ENCODE peak calls at places on chromosomes 11 and 22, in eight cellular contexts. U is heart right ventricle, Q is cardiac muscle cell, J is PC-9, E is Peyer's patch, D is BE2C, K is Caco-2, R is left lung. S is an unnamed sample. For H3K4me1, the result is how much of the 10 kb centered on the place peaks cover.

GRCh38 chr11:17145972-17146371 is 61.8 kb downstream of the PIK3C2A start:
- DNase-seq in K (no peak), Q (no peak), R (no peak), U (no peak), J (no peak), D (no peak), E (no peak), S (no peak)

GRCh38 chr11:86596861-86597632 is 75.4 kb downstream of the ME3 start:
- DNase-seq in U (no peak), E (no peak), J (no peak), Q (peak), R (no peak), D (no peak), K (no peak), S (no peak)

GRCh38 chr11:104163100-104164027 is 583 bp downstream of the PDGFD start:
- DNase-seq in D (no peak), E (peak), R (no peak), K (no peak), U (peak), Q (peak), J (peak), S (no peak)

GRCh38 chr11:20854214-20854613 is 184.8 kb downstream of the NELL1 start:
- DNase-seq in E (no peak), D (no peak), R (no peak), K (peak), U (no peak), Q (no peak), J (no peak), S (no peak)

GRCh38 chr11:130037058-130037457 is 32.6 kb upstream of the APLP2 start:
- DNase-seq in U (no peak), D (no peak), E (no peak), J (no peak), K (peak), Q (peak), R (no peak), S (no peak)

GRCh38 chr11:1785749-1786261 is 22.1 kb upstream of the CTSD start:
- DNase-seq in R (peak), D (no peak), J (no peak), U (no peak), K (no peak), E (peak), Q (no peak), S (no peak)

GRCh38 chr11:1261241-1262071 is 38.6 kb downstream of the MUC5B start:
- DNase-seq in Q (no peak), J (no peak), K (no peak), R (no peak), U (no peak), D (no peak), E (no peak), S (no peak)

GRCh38 chr11:132028380-132029240 is 658.2 kb downstream of the NTM start:
- DNase-seq in Q (peak), U (no peak), E (no peak), R (no peak), D (no peak), K (peak), J (no peak), S (no peak)

GRCh38 chr11:44936527-44936926 is 14.2 kb downstream of the TP53I11 start:
- DNase-seq in Q (peak), K (peak), E (peak), U (peak), J (peak), R (peak), D (peak), S (peak)

GRCh38 chr11:86990520-86990919 is 35.3 kb upstream of the FZD4 start:
- DNase-seq in U (no peak), E (no peak), J (peak), Q (peak), R (no peak), D (no peak), K (peak), S (no peak)

GRCh38 chr22:36775589-36775965 is 342 bp downstream of the IFT27 start:
- DNase-seq in K (peak), E (peak), D (peak), U (peak), J (no peak), R (peak), Q (peak), S (peak)

GRCh38 chr22:25710501-25710900 is 31.5 kb upstream of the MYO18B start:
- DNase-seq in D (no peak), E (no peak), Q (no peak), K (no peak), U (no peak), J (no peak), R (no peak), S (no peak)

GRCh38 chr11:18853086-18853720 is 61.6 kb upstream of the PTPN5 start:
- DNase-seq in U (no peak), D (no peak), K (peak), R (no peak), Q (peak), E (no peak), J (peak), S (no peak)

GRCh38 chr11:69131644-69132300 is 24.0 kb upstream of the SMIM38 start:
- DNase-seq in J (peak), E (no peak), U (peak), K (peak), Q (peak), D (peak), R (peak), S (no peak)

GRCh38 chr22:30562391-30562790 is 12.1 kb downstream of the GAL3ST1 start:
- DNase-seq in Q (no peak), K (no peak), R (no peak), J (peak), U (no peak), D (no peak), E (no peak), S (no peak)

GRCh38 chr11:80167766-80168165 is 726.9 kb upstream of the TENM4 start:
- DNase-seq in K (no peak), D (no peak), R (no peak), E (no peak), J (peak), Q (no peak), U (no peak), S (no peak)

GRCh38 chr11:70364745-70365535 is 33.4 kb upstream of the CTTN start:
- DNase-seq in Q (no peak), E (no peak), R (no peak), J (no peak), U (no peak), D (no peak), K (no peak), S (peak)

GRCh38 chr22:49599039-49599438 is 228.6 kb downstream of the BRD1 start:
- DNase-seq in D (no peak), U (no peak), R (no peak), E (no peak), Q (no peak), J (no peak), K (no peak), S (no peak)

GRCh38 chr11:44464741-44465140 is 100.7 kb upstream of the CD82 start:
- DNase-seq in D (no peak), Q (no peak), E (no peak), J (no peak), K (no peak), R (no peak), U (no peak), S (no peak)

GRCh38 chr11:58867556-58867955 is 23.1 kb upstream of the GLYATL2 start:
- DNase-seq in Q (no peak), R (no peak), U (no peak), D (no peak), J (no peak), E (no peak), K (no peak), S (no peak)

GRCh38 chr11:86688398-86689179 is 16.2 kb upstream of the ME3 start:
- DNase-seq in Q (peak), U (no peak), R (peak), D (no peak), J (peak), K (no peak), E (no peak), S (no peak)

GRCh38 chr11:93728792-93729128 is 12.5 kb downstream of the TAF1D start:
- DNase-seq in R (no peak), Q (no peak), J (no peak), U (no peak), E (no peak), D (no peak), K (no peak), S (no peak)

GRCh38 chr22:26492220-26492619 is 8.5 kb downstream of the SRRD start:
- DNase-seq in E (no peak), K (no peak), J (no peak), R (no peak), Q (no peak), D (no peak), U (no peak), S (no peak)

GRCh38 chr11:44466531-44467179 is 98.8 kb upstream of the CD82 start:
- DNase-seq in U (no peak), K (no peak), E (no peak), J (no peak), R (no peak), D (no peak), Q (no peak), S (no peak)

GRCh38 chr11:45848654-45849081 is 1.4 kb downstream of the CRY2 start:
- DNase-seq in K (peak), Q (no peak), U (no peak), E (no peak), R (no peak), D (no peak), J (no peak), S (no peak)

GRCh38 chr22:37545703-37546435 is 14.4 kb upstream of the CDC42EP1 start:
- DNase-seq in E (peak), J (no peak), Q (peak), K (peak), U (peak), D (no peak), R (peak), S (no peak)

GRCh38 chr11:72641900-72642814 is 32.1 kb downstream of the PDE2A start:
- DNase-seq in U (peak), D (peak), K (peak), E (no peak), Q (peak), J (no peak), R (no peak), S (no peak)

GRCh38 chr11:48037709-48038468 is 57.5 kb downstream of the PTPRJ start:
- DNase-seq in U (no peak), E (no peak), K (no peak), D (no peak), J (peak), R (no peak), Q (no peak), S (no peak)

GRCh38 chr11:69002743-69003231 is 10.3 kb downstream of the MRGPRF start:
- DNase-seq in K (no peak), U (no peak), E (no peak), Q (no peak), D (no peak), R (peak), J (no peak), S (no peak)

GRCh38 chr11:66012946-66013761 is 1.3 kb downstream of the CST6 start:
- DNase-seq in E (no peak), K (no peak), J (peak), Q (no peak), D (no peak), R (peak), U (no peak), S (no peak)

GRCh38 chr22:44085743-44086741 is 61.9 kb downstream of the PARVB start:
- DNase-seq in D (peak), K (peak), R (peak), J (peak), U (peak), Q (peak), E (peak), S (no peak)

GRCh38 chr22:26033071-26033470 is 136.2 kb upstream of the SEZ6L start:
- DNase-seq in U (no peak), E (no peak), Q (no peak), K (no peak), J (no peak), R (no peak), D (no peak), S (no peak)

GRCh38 chr11:70080763-70081162 is 2.6 kb downstream of the ANO1 start:
- DNase-seq in Q (no peak), E (no peak), D (no peak), U (no peak), K (no peak), J (peak), R (no peak), S (no peak)

GRCh38 chr11:9313648-9314290 is 624 bp downstream of the TMEM41B start:
- DNase-seq in K (peak), U (no peak), E (peak), Q (peak), D (no peak), R (no peak), J (no peak), S (peak)

GRCh38 chr22:21766933-21767462 is 31.4 kb upstream of the YPEL1 start:
- DNase-seq in K (no peak), U (no peak), J (no peak), R (no peak), Q (no peak), E (peak), D (no peak), S (peak)

GRCh38 chr11:90134420-90135003 is at the start of gene NAALAD2:
- DNase-seq in U (peak), D (peak), J (no peak), E (no peak), K (peak), Q (peak), R (peak), S (no peak)

GRCh38 chr11:115496892-115497291 is 7.3 kb downstream of the CADM1 start:
- DNase-seq in U (no peak), J (no peak), D (no peak), Q (no peak), R (no peak), K (peak), E (no peak), S (no peak)
- H3K4me1 ChIP-seq in U (under half), J (under half), D (under half), Q (under half), R (under half), K (half or more), E (under half), S (under half)

DNA sequence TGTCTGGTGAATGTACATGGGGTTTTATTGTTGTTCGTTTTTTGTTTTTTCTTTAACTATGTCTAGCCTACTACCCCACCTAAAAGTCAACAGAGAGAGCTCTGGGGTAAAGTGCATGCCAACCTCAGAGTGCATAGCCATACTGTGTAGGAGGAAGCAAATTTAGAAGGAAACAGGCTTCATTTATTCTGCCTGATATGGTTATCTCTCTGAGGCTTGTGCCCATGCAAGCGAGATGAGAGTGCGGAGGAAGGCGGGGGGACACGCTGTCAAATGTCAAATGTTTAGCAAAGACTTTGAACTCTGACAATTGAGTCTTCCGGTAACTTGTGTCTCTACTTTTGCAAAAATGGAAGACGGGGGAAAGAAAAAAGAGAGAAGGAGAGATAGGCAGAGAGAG is 295.5 kb downstream of the ETS1 start:
- DNase-seq in J (no peak), K (no peak), U (no peak), D (no peak), E (peak), R (no peak), Q (no peak), S (no peak)
- H3K4me1 ChIP-seq in J (under half), K (under half), U (half or more), D (under half), E (under half), R (under half), Q (under half), S (half or more)

DNA sequence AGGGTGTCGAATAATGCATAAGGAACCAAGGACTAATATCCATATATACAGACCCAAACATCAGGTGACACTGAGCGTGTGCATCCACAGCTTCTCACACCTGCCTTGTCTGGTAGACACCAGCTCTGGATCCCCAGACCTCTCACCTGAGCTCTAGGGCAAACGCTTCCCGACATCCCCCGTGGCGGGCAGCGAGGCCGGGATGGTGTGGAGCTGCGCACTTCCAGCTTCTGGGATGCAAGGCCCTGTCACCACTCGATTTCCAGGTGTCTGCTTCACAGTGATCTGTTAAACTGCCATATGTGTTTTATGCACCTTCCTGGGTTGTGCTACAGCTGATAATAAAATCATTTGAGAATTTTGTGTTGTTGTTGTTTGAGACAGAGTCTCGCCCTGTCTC is 15.3 kb upstream of the TREH start:
- DNase-seq in R (no peak), Q (no peak), U (no peak), E (no peak), K (no peak), D (no peak), J (peak), S (no peak)
- H3K4me1 ChIP-seq in R (under half), Q (under half), U (under half), E (under half), K (under half), D (under half), J (under half), S (half or more)

DNA sequence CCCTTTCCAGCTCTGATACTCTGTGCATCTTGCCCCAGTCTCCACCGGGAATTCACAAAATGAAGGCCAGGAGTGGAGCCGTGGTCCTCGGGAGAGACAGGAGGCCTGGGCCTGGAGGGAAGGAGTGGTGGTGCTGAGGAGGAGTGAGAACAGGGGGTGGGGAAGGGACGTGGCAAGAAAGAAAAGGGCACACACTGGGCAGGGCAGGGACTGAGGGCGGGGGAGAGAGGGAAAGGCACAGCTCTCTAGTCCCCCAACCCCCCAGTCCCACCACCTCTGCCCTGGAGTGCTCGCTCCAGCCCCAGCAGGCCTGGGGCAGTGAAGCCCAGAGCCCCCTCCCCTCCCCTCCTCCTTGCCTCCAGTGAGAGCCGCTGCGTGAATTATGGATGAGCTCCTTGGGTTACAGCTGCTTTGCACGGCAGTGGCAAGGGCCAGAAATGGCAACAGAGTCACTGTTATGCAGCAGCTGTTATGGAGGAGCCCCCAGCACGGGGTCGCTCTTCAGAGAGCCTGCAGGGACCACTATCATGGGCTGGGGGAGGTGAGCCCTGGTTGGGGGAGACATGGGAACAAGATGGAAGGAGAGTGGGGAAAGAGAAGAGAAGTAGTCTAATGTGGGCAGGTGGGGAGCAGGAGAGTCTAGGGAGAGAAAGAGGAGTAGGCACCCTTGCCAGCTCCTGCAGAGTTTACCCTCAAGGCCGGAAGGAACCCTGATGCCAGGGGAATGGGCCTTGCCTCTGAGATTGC is 3.4 kb downstream of the RTN4RL2 start:
- DNase-seq in R (no peak), J (no peak), K (no peak), Q (no peak), E (no peak), D (no peak), U (no peak), S (no peak)
- H3K4me1 ChIP-seq in R (under half), J (under half), K (under half), Q (under half), E (under half), D (under half), U (under half), S (under half)

GRCh38 chr11:33907419-33907818 is 15.5 kb upstream of the LMO2 start:
- DNase-seq in Q (no peak), J (no peak), D (no peak), U (no peak), R (no peak), E (no peak), K (no peak), S (no peak)

GRCh38 chr11:33912405-33913361 is 20.8 kb upstream of the LMO2 start:
- DNase-seq in J (peak), K (no peak), U (no peak), Q (peak), E (no peak), D (no peak), R (peak), S (no peak)

GRCh38 chr11:33910960-33911339 is 19.1 kb upstream of the LMO2 start:
- DNase-seq in E (no peak), D (no peak), U (no peak), J (no peak), Q (no peak), R (no peak), K (no peak), S (no peak)

GRCh38 chr11:33909552-33909951 is 17.7 kb upstream of the LMO2 start:
- DNase-seq in U (no peak), E (no peak), Q (no peak), K (no peak), D (no peak), R (no peak), J (no peak), S (no peak)

DNA sequence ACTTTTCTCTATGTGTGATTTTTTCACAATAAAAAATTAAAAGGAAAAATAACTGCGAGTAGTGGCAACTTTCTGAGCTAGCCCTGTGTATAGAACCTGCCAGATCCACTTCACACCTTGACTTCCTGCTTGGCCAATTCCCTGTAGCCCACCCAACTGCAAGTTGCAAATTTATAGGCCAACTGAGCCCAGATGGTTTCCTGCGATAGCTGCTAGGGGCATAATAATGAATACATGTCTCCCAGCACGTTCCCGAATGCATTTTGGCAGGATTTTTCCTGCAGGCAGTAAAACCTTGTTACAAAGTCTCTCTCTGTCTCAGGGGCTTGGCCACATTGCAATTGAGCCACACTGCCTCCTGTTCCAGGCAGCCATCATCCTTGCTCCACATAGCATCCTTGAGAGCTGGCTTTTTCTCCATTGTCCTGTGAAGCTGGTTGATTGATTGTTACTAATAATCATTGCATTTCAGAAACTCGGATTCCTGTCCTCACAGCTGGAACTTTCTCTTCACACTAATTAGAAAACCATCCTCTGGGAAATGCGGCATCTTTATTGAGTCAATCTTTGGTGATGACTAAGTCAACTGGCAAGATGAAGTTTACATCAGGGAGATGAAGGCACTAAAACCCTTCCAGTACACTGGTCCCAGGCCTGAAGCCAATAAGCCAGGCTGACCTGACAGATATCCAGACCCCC is 18.5 kb upstream of the LMO2 start:
- DNase-seq in K (no peak), J (no peak), Q (no peak), R (no peak), D (no peak), U (no peak), E (no peak), S (no peak)
- H3K4me1 ChIP-seq in K (under half), J (under half), Q (under half), R (half or more), D (under half), U (under half), E (under half), S (under half)

DNA sequence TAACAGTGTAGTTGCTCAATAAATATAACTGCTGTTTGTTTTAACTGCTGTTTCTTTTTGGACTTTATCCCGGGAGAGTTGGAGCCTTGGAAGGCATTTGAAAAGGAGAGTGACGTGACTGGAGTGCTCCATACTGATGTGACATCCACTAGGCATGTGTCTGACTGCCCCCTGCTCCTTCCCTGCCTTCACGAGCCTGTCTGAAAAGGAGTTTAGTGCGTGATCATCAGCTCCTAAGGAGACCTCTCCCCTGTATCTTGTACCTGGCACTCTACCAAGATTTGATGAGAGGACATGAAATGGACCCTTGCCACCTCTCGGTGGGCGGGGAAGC is 22.9 kb downstream of the ZBTB16 start:
- DNase-seq in K (peak), E (no peak), U (no peak), D (no peak), Q (peak), R (no peak), J (no peak), S (no peak)
- H3K4me1 ChIP-seq in K (half or more), E (under half), U (half or more), D (under half), Q (under half), R (half or more), J (under half), S (under half)

S was measured in CD8-positive, alpha-beta memory T cell.